ENCODE peak calls at places on chromosomes 2 and 18, in eight cellular contexts. D is adrenal gland; Z is kidney epithelial cell; C is heart right ventricle; X is CD8-positive, alpha-beta T cell; S is IMR-90; K is GM12878; T is fibroblast of mammary gland. R is an unnamed sample.

GRCh38 chr2:207792244-207792785 is 22.6 kb upstream of the FZD5 start:
- DNase-seq in D (peak), S (peak), C (no peak), X (no peak), Z (peak), T (peak), K (no peak), R (peak)

GRCh38 chr2:30721668-30722647 is 85.3 kb downstream of the CAPN13 start:
- DNase-seq in K (no peak), T (no peak), Z (no peak), S (no peak), C (no peak), X (no peak), D (peak), R (no peak)

GRCh38 chr2:136185991-136186771 is 68.2 kb upstream of the CXCR4 start:
- DNase-seq in T (peak), X (no peak), D (peak), Z (no peak), C (no peak), S (no peak), K (no peak), R (no peak)

GRCh38 chr2:159093496-159093895 is 125.1 kb downstream of the TANC1 start:
- DNase-seq in D (no peak), K (no peak), Z (no peak), S (peak), C (no peak), T (no peak), X (no peak), R (no peak)

GRCh38 chr2:96869824-96870630 is at the start of gene SEMA4C:
- DNase-seq in T (no peak), X (peak), C (peak), K (no peak), D (peak), S (no peak), Z (no peak), R (no peak)

GRCh38 chr18:51490860-51491259 is 293.4 kb upstream of the MEX3C start:
- DNase-seq in T (no peak), Z (no peak), S (no peak), D (no peak), K (no peak), X (no peak), C (no peak), R (no peak)

GRCh38 chr2:53442783-53443182 is 324.8 kb upstream of the CHAC2 start:
- DNase-seq in K (no peak), C (no peak), X (no peak), Z (no peak), T (no peak), D (no peak), S (no peak), R (no peak)

GRCh38 chr2:202360646-202361045 is 15.5 kb upstream of the BMPR2 start:
- DNase-seq in D (no peak), C (no peak), S (no peak), X (no peak), Z (no peak), K (no peak), T (no peak), R (no peak)

GRCh38 chr18:35671952-35672603 is 90.5 kb downstream of the GALNT1 start:
- DNase-seq in C (no peak), S (peak), D (no peak), T (no peak), X (no peak), Z (no peak), K (no peak), R (no peak)

GRCh38 chr18:44508474-44508873 is 172.2 kb upstream of the SETBP1 start:
- DNase-seq in Z (no peak), T (no peak), C (no peak), K (no peak), X (no peak), D (no peak), S (no peak), R (no peak)

GRCh38 chr2:11042841-11043240 is 112.4 kb upstream of the SLC66A3 start:
- DNase-seq in D (no peak), S (no peak), T (no peak), X (no peak), Z (no peak), K (no peak), C (no peak), R (no peak)

GRCh38 chr2:173075781-173076556 is at the start of gene MAP3K20:
- DNase-seq in C (peak), S (peak), Z (no peak), K (peak), D (peak), T (peak), X (no peak), R (peak)

GRCh38 chr2:17539993-17540812 is at the start of gene VSNL1:
- DNase-seq in S (peak), C (peak), K (no peak), Z (peak), T (peak), X (no peak), D (peak), R (peak)

GRCh38 chr2:38095655-38095995 is 19.7 kb upstream of the CYP1B1 start:
- DNase-seq in C (no peak), Z (no peak), S (no peak), D (no peak), K (no peak), T (no peak), X (no peak), R (no peak)

GRCh38 chr18:58612239-58613055 is 16.4 kb downstream of the ALPK2 start:
- DNase-seq in S (no peak), D (no peak), X (no peak), T (no peak), C (no peak), Z (no peak), K (no peak), R (no peak)
- TF ChIP-seq CTCF in S (no peak), D (no peak), X (no peak), T (no peak), C (no peak), Z (no peak), K (no peak), R (no peak)

GRCh38 chr2:223971-224760 is 39.7 kb downstream of the SH3YL1 start:
- DNase-seq in X (no peak), K (no peak), Z (no peak), T (no peak), C (no peak), S (no peak), D (no peak), R (no peak)
- H3K4me3 ChIP-seq in X (no peak), K (no peak), Z (no peak), T (no peak), C (no peak), S (no peak), D (no peak), R (no peak)

DNA sequence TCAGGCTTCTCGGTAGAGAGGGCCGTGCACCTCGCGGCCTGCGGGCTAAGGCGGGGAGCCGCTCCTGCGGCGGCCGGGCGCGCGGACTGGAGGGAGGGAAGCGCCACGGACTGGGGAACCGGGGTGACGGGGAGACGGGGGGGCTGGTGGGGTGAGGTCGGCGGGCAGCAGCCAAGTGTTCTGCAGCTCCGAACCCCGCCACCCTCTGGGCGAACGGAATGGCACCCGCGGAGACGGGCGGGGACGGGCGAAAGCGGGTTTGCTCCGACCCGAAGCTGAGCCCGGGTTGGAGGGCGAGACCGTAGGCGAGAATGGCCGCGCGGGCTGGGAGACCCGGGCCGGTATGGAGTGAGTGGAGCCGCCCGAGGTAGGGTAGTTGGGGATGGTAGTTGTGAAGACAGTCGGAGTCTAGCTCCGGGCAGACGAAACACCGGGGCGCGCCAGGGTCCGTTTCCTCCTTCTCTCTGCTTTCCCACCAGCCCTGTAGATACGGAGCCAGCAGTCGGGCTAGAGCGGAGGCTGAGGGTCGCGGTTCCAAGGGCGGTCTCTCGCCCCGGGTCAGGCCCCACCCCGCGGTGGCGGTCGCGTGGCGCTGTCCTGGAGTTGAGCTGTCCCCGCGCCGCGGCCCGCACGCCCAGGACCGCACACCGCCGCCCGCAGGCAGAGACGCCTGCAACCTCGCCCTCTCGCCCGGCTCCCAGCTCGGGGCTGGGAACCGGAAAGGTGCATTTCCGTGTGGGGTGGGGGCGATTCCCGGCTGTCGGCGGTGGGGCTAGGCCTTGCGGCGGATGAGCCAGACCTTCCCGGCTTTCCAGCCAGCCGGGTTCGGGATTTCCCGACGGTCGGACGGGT is 160.3 kb upstream of the SIX2 start:
- DNase-seq in D (no peak), T (peak), S (no peak), X (no peak), K (no peak), Z (no peak), C (no peak), R (no peak)
- TF ChIP-seq CTCF in D (no peak), T (no peak), S (no peak), X (no peak), K (no peak), Z (no peak), C (no peak), R (no peak)

GRCh38 chr18:50456285-50456684 is 81.4 kb downstream of the SKA1 start:
- DNase-seq in K (no peak), T (no peak), X (no peak), Z (no peak), C (no peak), S (no peak), D (no peak), R (no peak)
- H3K4me3 ChIP-seq in K (no peak), T (no peak), X (no peak), Z (no peak), C (no peak), S (no peak), D (no peak), R (no peak)

GRCh38 chr2:74111380-74111779 is 36.3 kb downstream of the BOLA3 start:
- DNase-seq in Z (no peak), C (no peak), K (no peak), T (no peak), S (no peak), D (no peak), X (no peak), R (no peak)
- TF ChIP-seq CTCF in Z (no peak), C (no peak), K (no peak), T (no peak), S (no peak), D (no peak), X (no peak), R (no peak)

R was measured in AG10803.